ENCODE peak calls at places on chromosomes 12 and 14, in four cellular contexts. Y is T-cell; C is EL; K is stimulated activated CD4-positive, alpha-beta T cell treated with anti-CD3 and anti-CD28 coated beads, Interleukin-15, amount 100 ng/mL, for 24 hours. Q is an unnamed sample.

GRCh38 chr14:98138666-98139065 is 1133.3 kb downstream of the BCL11B start:
- DNase-seq in K (peak; percentile 74), C (no peak), Y (peak; percentile 53), Q (no peak)

GRCh38 chr14:90384543-90384911 is 12.3 kb upstream of the CALM1 start:
- DNase-seq in Y (no peak), C (no peak), K (no peak), Q (peak; percentile 46)

GRCh38 chr12:54388214-54389138 is 3.9 kb upstream of the ZNF385A start:
- DNase-seq in Y (no peak), C (no peak), K (no peak), Q (no peak)

GRCh38 chr14:96139879-96140278 is 64.8 kb upstream of the BDKRB2 start:
- DNase-seq in K (no peak), C (peak; percentile 65), Y (no peak), Q (peak; percentile 84)

GRCh38 chr14:95341564-95341963 is 21.9 kb upstream of the CLMN start:
- DNase-seq in C (no peak), Y (no peak), K (no peak), Q (no peak)

GRCh38 chr12:59113831-59114273 is 193.5 kb upstream of the LRIG3 start:
- DNase-seq in C (peak; percentile 76), Y (peak; percentile 1), K (peak; percentile 71), Q (peak; percentile 81)

GRCh38 chr12:77814361-77814760 is 16.3 kb upstream of the NAV3 start:
- DNase-seq in Y (no peak), C (no peak), K (no peak), Q (no peak)

GRCh38 chr14:51056431-51056830 is 38.5 kb downstream of the TRIM9 start:
- DNase-seq in Y (no peak), K (no peak), C (no peak), Q (no peak)

GRCh38 chr12:113359939-113360748 is 1.8 kb downstream of the PLBD2 start:
- DNase-seq in Y (no peak), C (peak; percentile 25), K (no peak), Q (no peak)

GRCh38 chr14:102341566-102341965 is 21.1 kb downstream of the CINP start:
- DNase-seq in Y (no peak), K (no peak), C (no peak), Q (no peak)

GRCh38 chr12:25436206-25436912 is 116.7 kb downstream of the LMNTD1 start:
- DNase-seq in K (peak; percentile 12), Y (no peak), C (peak; percentile 75), Q (peak; percentile 89)

GRCh38 chr14:68655961-68656360 is 136.9 kb downstream of the ZFP36L1 start:
- DNase-seq in C (no peak), K (no peak), Y (no peak), Q (no peak)

GRCh38 chr12:65892905-65893304 is 68.6 kb downstream of the HMGA2 start:
- DNase-seq in K (no peak), Y (no peak), C (peak; percentile 94), Q (peak; percentile 87)

GRCh38 chr12:68020699-68021098 is 31.5 kb downstream of the IFNG-AS1 start:
- DNase-seq in K (no peak), C (no peak), Y (no peak), Q (no peak)

GRCh38 chr12:106840217-106840616 is 65.7 kb downstream of the RIC8B start:
- DNase-seq in Y (no peak), K (no peak), C (peak; percentile 57), Q (peak; percentile 64)

GRCh38 chr12:59936546-59936945 is 340.7 kb downstream of the SLC16A7 start:
- DNase-seq in K (no peak), Y (no peak), C (no peak), Q (no peak)

GRCh38 chr12:101719566-101719965 is 19.7 kb downstream of the SYCP3 start:
- DNase-seq in C (no peak), K (no peak), Y (no peak), Q (peak; percentile 78)

GRCh38 chr12:51678086-51678724 is 87.2 kb downstream of the SCN8A start:
- DNase-seq in K (peak; percentile 31), Y (no peak), C (peak; percentile 70), Q (peak; percentile 67)

GRCh38 chr12:83462419-83462818 is 775.7 kb downstream of the TMTC2 start:
- DNase-seq in K (no peak), Y (no peak), C (no peak), Q (no peak)

GRCh38 chr12:49465132-49465531 is 73.7 kb upstream of the KCNH3 start:
- DNase-seq in C (no peak), Y (no peak), K (no peak), Q (no peak)

GRCh38 chr14:24334431-24335271 is at the start of gene ADCY4:
- DNase-seq in Y (peak; percentile 37), K (no peak), C (peak; percentile 25), Q (no peak)

GRCh38 chr12:64674367-64674922 is 64.2 kb downstream of the RASSF3 start:
- DNase-seq in C (no peak), Y (peak; percentile 65), K (no peak), Q (no peak)

GRCh38 chr12:26566670-26567069 is 266.3 kb downstream of the ITPR2 start:
- DNase-seq in Y (no peak), C (no peak), K (no peak), Q (peak; percentile 33)

GRCh38 chr12:116882742-116883141 is 1.5 kb upstream of the HRK start:
- DNase-seq in Y (no peak), C (peak; percentile 59), K (no peak), Q (peak; percentile 61)

GRCh38 chr12:84911331-84912190 is 1.0 kb downstream of the SLC6A15 start:
- DNase-seq in K (peak; percentile 11), C (peak; percentile 63), Y (no peak), Q (peak; percentile 56)

GRCh38 chr12:65998536-65999530 is 131.7 kb downstream of the LLPH start:
- DNase-seq in K (no peak), Y (no peak), C (no peak), Q (peak; percentile 17)

GRCh38 chr14:54881235-54881760 is 21.3 kb downstream of the GCH1 start:
- DNase-seq in K (peak; percentile 32), C (peak; percentile 69), Y (no peak), Q (peak; percentile 46)

GRCh38 chr12:75409833-75410232 is 18.9 kb downstream of the GLIPR1L2 start:
- DNase-seq in K (no peak), Y (no peak), C (no peak), Q (no peak)

GRCh38 chr12:72313757-72314270 is 41.6 kb downstream of the TRHDE start:
- DNase-seq in Y (no peak), K (no peak), C (no peak), Q (peak; percentile 40)

GRCh38 chr14:38124496-38124895 is 83.2 kb upstream of the SSTR1 start:
- DNase-seq in C (no peak), Y (no peak), K (no peak), Q (no peak)

GRCh38 chr14:75877292-75877691 is 104.5 kb downstream of the TGFB3 start:
- DNase-seq in Y (no peak), K (no peak), C (peak; percentile 86), Q (peak; percentile 97)

GRCh38 chr12:42742691-42743090 is 153.1 kb upstream of the PRICKLE1 start:
- DNase-seq in Y (no peak), C (no peak), K (no peak), Q (no peak)

GRCh38 chr12:103858953-103859601 is 18.0 kb upstream of the NT5DC3 start:
- DNase-seq in K (no peak), C (peak; percentile 97), Y (no peak), Q (peak; percentile 98)

GRCh38 chr14:75310295-75311059 is 31.8 kb downstream of the FOS start:
- DNase-seq in K (no peak), C (peak; percentile 71), Y (no peak), Q (peak; percentile 86)

GRCh38 chr12:55612646-55613045 is 24.0 kb upstream of the OR10P1 start:
- DNase-seq in Y (no peak), C (no peak), K (no peak), Q (no peak)

GRCh38 chr12:78208106-78208505 is 377.4 kb downstream of the NAV3 start:
- DNase-seq in C (peak; percentile 34), Y (no peak), K (no peak), Q (peak; percentile 43)

GRCh38 chr12:13195848-13196301 is 651 bp upstream of the EMP1 start:
- DNase-seq in K (no peak), C (peak; percentile 70), Y (no peak), Q (peak; percentile 68)

Q was measured in IMR-90.